ENCODE peak calls at places on chromosomes 2 and 18, in four cellular contexts. V is NT2/D1, X is GM12878, A is H1. J is an unnamed sample.

GRCh38 chr18:42915240-42915791 is 200.2 kb downstream of the RIT2 start:
- DNase-seq in V (no peak), X (no peak), A (no peak), J (no peak)

GRCh38 chr2:60119778-60120177 is 433.7 kb downstream of the BCL11A start:
- DNase-seq in V (no peak), X (no peak), A (no peak), J (no peak)

GRCh38 chr2:237883951-237884392 is 24.5 kb downstream of the RAMP1 start:
- DNase-seq in V (no peak), X (no peak), A (no peak), J (no peak)

GRCh38 chr2:168482245-168482644 is 26.2 kb downstream of the CERS6 start:
- DNase-seq in V (no peak), X (no peak), A (no peak), J (no peak)

GRCh38 chr2:148674063-148675020 is 29.8 kb downstream of the EPC2 start:
- DNase-seq in V (peak; percentile 35), X (no peak), A (peak; percentile 67), J (peak; percentile 46)

GRCh38 chr2:38750793-38751042 is 443 bp downstream of the SRSF7 start:
- DNase-seq in V (peak; percentile 27), X (no peak), A (no peak), J (peak; percentile 45)

GRCh38 chr2:200913654-200914053 is 24.5 kb downstream of the NIF3L1 start:
- DNase-seq in V (no peak), X (no peak), A (no peak), J (no peak)

GRCh38 chr18:8117008-8117376 is 492.2 kb upstream of the RAB12 start:
- DNase-seq in V (no peak), X (no peak), A (no peak), J (no peak)

GRCh38 chr2:75462714-75463113 is 98.0 kb downstream of the EVA1A start:
- DNase-seq in V (no peak), X (no peak), A (no peak), J (no peak)

DNA sequence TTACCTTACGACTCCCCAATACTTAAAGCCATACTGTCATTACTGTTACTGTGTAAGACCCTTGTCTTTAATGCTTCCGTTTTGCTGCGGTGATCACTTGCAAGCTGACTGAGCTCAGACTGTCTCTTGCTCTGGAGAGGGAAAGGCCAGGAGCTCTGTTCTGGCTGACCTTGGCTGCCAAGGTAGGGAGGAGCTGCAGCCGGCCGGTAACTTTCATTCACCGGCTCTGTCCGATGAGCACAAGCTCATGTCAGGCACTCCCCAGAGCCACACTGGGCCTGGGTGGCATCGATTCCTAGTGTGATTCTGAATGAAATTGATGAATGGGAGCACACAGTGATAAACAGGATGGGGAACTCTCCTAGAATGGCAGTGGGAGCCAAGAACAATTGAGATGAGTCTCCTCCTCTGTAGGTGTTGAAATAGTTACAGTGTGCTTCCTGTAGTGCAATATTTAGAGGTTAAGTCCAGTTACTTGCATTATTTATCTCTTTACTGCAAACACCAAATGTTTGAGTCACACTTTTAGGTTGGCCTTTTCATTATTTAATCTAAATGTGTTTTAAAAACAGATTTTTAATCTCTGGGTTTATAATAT is 100.9 kb downstream of the ATP9B start:
- DNase-seq in V (no peak), X (no peak), A (no peak), J (no peak)
- TF ChIP-seq SUZ12 in V (no peak), X (no peak), A (no peak), J (no peak)

DNA sequence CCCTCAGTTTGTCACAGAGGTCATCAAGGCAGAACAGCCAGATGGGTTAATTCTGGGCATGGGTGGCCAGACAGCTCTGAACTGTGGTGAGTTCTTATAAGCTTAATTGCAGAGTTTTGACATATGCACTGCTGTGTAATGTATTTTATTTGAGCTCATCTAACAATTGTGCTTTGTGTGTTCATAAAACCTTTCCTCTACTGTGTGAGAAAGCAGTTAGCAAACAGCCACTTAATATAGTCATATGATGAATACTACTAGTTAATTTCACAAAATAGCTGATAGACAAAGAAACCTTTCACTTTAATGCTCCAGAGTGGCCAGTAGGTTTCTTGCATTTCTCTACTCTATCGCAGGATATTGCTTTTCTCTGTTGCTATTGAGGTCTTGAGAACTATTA is 43.1 kb downstream of the CPS1 start:
- DNase-seq in V (no peak), X (no peak), A (no peak), J (no peak)
- TF ChIP-seq SUZ12 in V (no peak), X (no peak), A (no peak), J (no peak)

DNA sequence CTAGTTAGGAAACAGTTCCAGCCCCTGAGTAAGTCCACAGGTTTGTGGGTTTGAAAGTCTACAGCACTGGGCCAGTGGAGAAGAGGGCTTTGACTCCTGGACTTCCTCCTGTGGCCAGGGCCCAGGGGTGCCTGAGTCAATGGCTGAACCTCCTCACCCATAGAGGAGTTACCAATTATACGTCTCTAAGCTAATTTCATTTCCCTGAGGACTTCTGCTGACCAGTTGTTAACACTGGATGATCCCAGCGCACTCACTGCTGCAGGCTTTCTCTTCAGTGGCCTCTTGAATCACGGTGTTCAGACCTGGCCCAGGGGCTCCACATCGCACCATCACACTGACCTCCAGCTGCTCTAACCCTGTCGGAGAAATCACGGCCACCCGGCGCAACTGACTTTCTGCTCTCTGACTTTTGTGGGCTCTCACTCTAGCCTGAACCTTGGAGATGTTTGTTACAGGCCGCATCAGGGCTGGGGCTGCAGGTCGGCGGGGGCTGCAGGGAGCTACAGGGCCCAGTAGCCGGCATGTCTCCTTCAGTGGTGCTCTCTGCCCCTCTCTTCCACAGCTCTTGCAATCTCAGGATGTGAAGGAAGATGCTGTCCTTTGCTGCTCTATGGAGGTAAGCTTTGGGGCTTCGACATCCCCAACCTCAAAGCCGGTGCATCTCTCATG is 93.6 kb downstream of the SMAD7 start:
- DNase-seq in V (no peak), X (no peak), A (no peak), J (no peak)
- TF ChIP-seq SUZ12 in V (no peak), X (no peak), A (no peak), J (no peak)

GRCh38 chr2:30147196-30147714 is 448 bp downstream of the YPEL5 start:
- DNase-seq in V (no peak), X (no peak), A (no peak), J (no peak)
- TF ChIP-seq SUZ12 in V (no peak), X (no peak), A (no peak), J (no peak)

DNA sequence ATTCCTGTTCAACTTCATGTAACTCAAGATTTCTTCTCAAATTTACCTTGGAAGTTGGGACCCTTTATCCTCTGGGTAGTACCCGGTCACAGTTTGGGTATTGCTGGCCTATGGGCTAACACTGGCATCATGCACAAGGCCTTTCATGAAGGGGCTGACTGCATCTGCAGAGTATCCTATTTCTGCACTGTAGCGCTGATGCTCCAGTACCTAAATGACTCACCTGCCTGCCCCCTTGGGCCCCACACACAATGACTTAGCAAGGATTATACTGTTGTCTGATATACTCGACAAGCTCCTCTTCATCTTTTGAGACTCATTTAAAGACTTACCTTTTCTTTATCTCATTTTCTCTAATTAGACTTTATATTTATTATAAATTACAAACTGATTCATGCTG is 39.9 kb downstream of the DNAH6 start:
- DNase-seq in V (no peak), X (no peak), A (no peak), J (no peak)
- TF ChIP-seq SUZ12 in V (no peak), X (no peak), A (no peak), J (no peak)